ENCODE peak calls at places on chromosome 1, in seven cellular contexts. X, L, R, J, S, Y and E are unnamed samples.

GRCh38 chr1:67308136-67308535 is 463 bp downstream of the IL12RB2 start:
- DNase-seq in X (no peak), L (no peak), R (no peak), J (no peak), S (no peak), Y (no peak), E (no peak)

GRCh38 chr1:227449051-227449450 is 114.3 kb upstream of the ZNF678 start:
- DNase-seq in X (peak; percentile 75), L (no peak), R (no peak), J (peak; percentile 23), S (no peak), Y (no peak), E (no peak)

GRCh38 chr1:125086611-125087010 is 3901.8 kb downstream of the SRGAP2C start:
- DNase-seq in X (no peak), L (peak; percentile 20), R (no peak), J (no peak), S (no peak), Y (no peak), E (peak; percentile 45)

GRCh38 chr1:240094043-240094722 is 2.5 kb downstream of the FMN2 start:
- DNase-seq in X (no peak), L (no peak), R (no peak), J (no peak), S (no peak), Y (no peak), E (no peak)

GRCh38 chr1:209829716-209830115 is 1.9 kb downstream of the UTP25 start:
- DNase-seq in X (no peak), L (no peak), R (no peak), J (no peak), S (no peak), Y (no peak), E (no peak)

GRCh38 chr1:43156026-43156425 is 16.1 kb downstream of the EBNA1BP2 start:
- DNase-seq in X (no peak), L (no peak), R (no peak), J (no peak), S (no peak), Y (no peak), E (no peak)

GRCh38 chr1:207964195-207964966 is 53.5 kb upstream of the CD34 start:
- DNase-seq in X (peak; percentile 35), L (no peak), R (no peak), J (no peak), S (no peak), Y (no peak), E (no peak)

GRCh38 chr1:181166377-181167196 is 78.1 kb downstream of the IER5 start:
- DNase-seq in X (peak; percentile 82), L (no peak), R (no peak), J (no peak), S (peak; percentile 74), Y (peak; percentile 40), E (peak; percentile 78)

GRCh38 chr1:8217011-8217711 is 100.8 kb upstream of the SLC45A1 start:
- DNase-seq in X (no peak), L (peak; percentile 82), R (no peak), J (no peak), S (peak; percentile 33), Y (no peak), E (no peak)

GRCh38 chr1:243432136-243432535 is 176.3 kb downstream of the SDCCAG8 start:
- DNase-seq in X (no peak), L (no peak), R (no peak), J (no peak), S (no peak), Y (no peak), E (no peak)

GRCh38 chr1:15916417-15916816 is 59.5 kb downstream of the ZBTB17 start:
- DNase-seq in X (no peak), L (no peak), R (no peak), J (no peak), S (no peak), Y (no peak), E (no peak)

GRCh38 chr1:206905295-206906164 is 8.3 kb downstream of the IL24 start:
- DNase-seq in X (no peak), L (peak; percentile 51), R (no peak), J (no peak), S (no peak), Y (no peak), E (peak; percentile 16)

GRCh38 chr1:31593770-31594632 is 17.7 kb downstream of the TINAGL1 start:
- DNase-seq in X (peak; percentile 78), L (peak; percentile 88), R (no peak), J (peak; percentile 59), S (peak; percentile 89), Y (peak; percentile 83), E (no peak)

GRCh38 chr1:192439373-192440025 is 122.7 kb downstream of the RGS21 start:
- DNase-seq in X (no peak), L (no peak), R (no peak), J (no peak), S (no peak), Y (no peak), E (no peak)

GRCh38 chr1:90746857-90747256 is 29.8 kb upstream of the BARHL2 start:
- DNase-seq in X (peak; percentile 13), L (no peak), R (no peak), J (no peak), S (no peak), Y (no peak), E (no peak)

GRCh38 chr1:44351289-44351688 is 3.8 kb downstream of the ERI3 start:
- DNase-seq in X (no peak), L (no peak), R (no peak), J (no peak), S (no peak), Y (no peak), E (no peak)

GRCh38 chr1:54327386-54328116 is 78.6 kb downstream of the SSBP3 start:
- DNase-seq in X (peak; percentile 55), L (no peak), R (no peak), J (no peak), S (no peak), Y (no peak), E (no peak)

GRCh38 chr1:235650341-235651169 is 971 bp upstream of the GNG4 start:
- DNase-seq in X (no peak), L (peak; percentile 75), R (peak; percentile 85), J (peak; percentile 38), S (peak; percentile 57), Y (no peak), E (no peak)

GRCh38 chr1:208336136-208336535 is 92.0 kb upstream of the PLXNA2 start:
- DNase-seq in X (no peak), L (no peak), R (no peak), J (no peak), S (no peak), Y (no peak), E (no peak)

GRCh38 chr1:8025061-8025670 is 943 bp downstream of the ERRFI1 start:
- DNase-seq in X (no peak), L (no peak), R (no peak), J (no peak), S (no peak), Y (no peak), E (no peak)

GRCh38 chr1:84253891-84254290 is 47.6 kb upstream of the SAMD13 start:
- DNase-seq in X (no peak), L (no peak), R (no peak), J (no peak), S (peak; percentile 63), Y (peak; percentile 49), E (no peak)

GRCh38 chr1:150560576-150560975 is 11.4 kb downstream of the ADAMTSL4 start:
- DNase-seq in X (no peak), L (peak; percentile 75), R (no peak), J (peak; percentile 11), S (peak; percentile 12), Y (peak; percentile 28), E (no peak)

GRCh38 chr1:150560011-150560438 is 10.8 kb downstream of the ADAMTSL4 start:
- DNase-seq in X (peak; percentile 77), L (peak; percentile 93), R (no peak), J (peak; percentile 86), S (peak; percentile 85), Y (peak; percentile 76), E (peak; percentile 88)

GRCh38 chr1:150561830-150562367 is 12.7 kb downstream of the ADAMTSL4 start:
- DNase-seq in X (peak; percentile 91), L (peak; percentile 98), R (peak; percentile 98), J (peak; percentile 69), S (peak; percentile 96), Y (peak; percentile 95), E (peak; percentile 97)

GRCh38 chr1:150562384-150563339 is 13.5 kb downstream of the ADAMTSL4 start:
- DNase-seq in X (no peak), L (peak; percentile 92), R (no peak), J (peak; percentile 65), S (peak; percentile 84), Y (peak; percentile 43), E (no peak)

GRCh38 chr1:150560986-150561829 is 12.0 kb downstream of the ADAMTSL4 start:
- DNase-seq in X (peak; percentile 86), L (peak; percentile 97), R (peak; percentile 98), J (peak; percentile 72), S (peak; percentile 96), Y (peak; percentile 98), E (peak; percentile 97)
- TF ChIP-seq POLR2A in X (peak; percentile 48), L (peak; percentile 78), R (peak; percentile 69), J (no peak), S (peak; percentile 96), Y (peak; percentile 78), E (peak; percentile 90)

GRCh38 chr1:45491464-45492260 is 699 bp upstream of the TESK2 start:
- DNase-seq in X (no peak), L (peak; percentile 69), R (no peak), J (no peak), S (no peak), Y (no peak), E (no peak)

GRCh38 chr1:45488978-45489377 is 2.0 kb downstream of the TESK2 start:
- DNase-seq in X (no peak), L (peak; percentile 34), R (no peak), J (no peak), S (no peak), Y (no peak), E (no peak)

GRCh38 chr1:45490623-45491463 is at the start of gene TESK2:
- DNase-seq in X (peak; percentile 95), L (peak; percentile 98), R (peak; percentile 99), J (peak; percentile 83), S (peak; percentile 98), Y (peak; percentile 100), E (peak; percentile 98)

GRCh38 chr1:45490121-45490622 is 791 bp downstream of the TESK2 start:
- DNase-seq in X (no peak), L (peak; percentile 38), R (no peak), J (no peak), S (no peak), Y (no peak), E (no peak)

DNA sequence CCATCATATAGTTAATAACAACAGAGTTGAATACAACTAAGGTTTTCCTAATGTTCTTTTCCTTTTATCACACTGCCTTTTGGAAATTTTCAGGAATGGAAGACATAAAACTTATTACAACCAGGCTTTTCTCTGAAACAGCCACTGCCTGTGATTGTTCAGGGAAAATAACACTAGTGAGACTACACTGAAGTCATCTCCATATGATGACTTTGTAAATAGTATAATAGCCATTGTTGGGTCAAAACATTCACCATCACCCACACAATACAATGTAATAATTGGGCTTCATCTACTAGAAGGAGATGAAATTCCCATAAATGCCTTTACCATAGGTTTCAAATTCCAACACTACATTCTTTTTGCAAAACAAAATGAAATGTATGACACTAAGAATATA is 5.0 kb downstream of the TESK2 start:
- DNase-seq in X (no peak), L (no peak), R (no peak), J (no peak), S (no peak), Y (no peak), E (no peak)
- TF ChIP-seq POLR2AphosphoS5 in X (no peak), L (no peak), R (no peak), J (no peak), S (no peak), Y (no peak), E (no peak)

GRCh38 chr1:223180803-223181321 is 37.8 kb upstream of the TLR5 start:
- DNase-seq in X (no peak), L (no peak), R (peak; percentile 5), J (no peak), S (no peak), Y (no peak), E (no peak)
- TF ChIP-seq POLR2A in X (no peak), L (no peak), R (no peak), J (no peak), S (no peak), Y (no peak), E (no peak)

GRCh38 chr1:150548632-150549495 is at the start of gene ADAMTSL4:
- DNase-seq in X (peak; percentile 88), L (peak; percentile 90), R (no peak), J (peak; percentile 75), S (peak; percentile 68), Y (no peak), E (no peak)
- TF ChIP-seq POLR2AphosphoS5 in X (peak; percentile 53), L (peak; percentile 30), R (peak; percentile 29), J (no peak), S (peak; percentile 36), Y (no peak), E (no peak)